ENCODE peak calls at places on chromosomes 12 and 14, in four cellular contexts. G is H54, B is uterus, A is heart left ventricle. L is an unnamed sample.
A peak's percentile ranks its signal among the peaks of the same experiment; 100 is the strongest.

GRCh38 chr12:125081427-125081826 is 16.2 kb downstream of the AACS start:
- DNase-seq in G (no peak), B (no peak), A (no peak), L (no peak)

GRCh38 chr12:42846782-42847181 is 257.2 kb upstream of the PRICKLE1 start:
- DNase-seq in G (no peak), B (no peak), A (no peak), L (no peak)

GRCh38 chr12:6866163-6866919 is 990 bp upstream of the TPI1 start:
- DNase-seq in G (no peak), B (no peak), A (no peak), L (no peak)

GRCh38 chr12:122137229-122137628 is 36.8 kb downstream of the IL31 start:
- DNase-seq in G (no peak), B (no peak), A (no peak), L (no peak)

GRCh38 chr12:89067436-89067835 is 284.9 kb downstream of the DUSP6 start:
- DNase-seq in G (peak; percentile 22), B (no peak), A (no peak), L (no peak)

GRCh38 chr12:4781212-4781611 is 61.0 kb downstream of the GALNT8 start:
- DNase-seq in G (no peak), B (no peak), A (no peak), L (no peak)

GRCh38 chr14:58829594-58829993 is 191.8 kb downstream of the DACT1 start:
- DNase-seq in G (no peak), B (no peak), A (no peak), L (no peak)

GRCh38 chr12:85835810-85836715 is at the start of gene RASSF9:
- DNase-seq in G (no peak), B (peak; percentile 84), A (peak; percentile 68), L (peak; percentile 47)

GRCh38 chr12:52344111-52344510 is 22.9 kb upstream of the KRT83 start:
- DNase-seq in G (no peak), B (no peak), A (no peak), L (no peak)

GRCh38 chr12:120257041-120257821 is 8.3 kb downstream of the PXN start:
- DNase-seq in G (peak; percentile 57), B (peak; percentile 53), A (peak; percentile 75), L (peak; percentile 86)

GRCh38 chr14:98704441-98704840 is 567.6 kb downstream of the BCL11B start:
- DNase-seq in G (no peak), B (no peak), A (no peak), L (no peak)

GRCh38 chr12:124917135-124917840 is 2.8 kb upstream of the UBC start:
- DNase-seq in G (no peak), B (peak; percentile 98), A (peak; percentile 97), L (peak; percentile 99)

GRCh38 chr12:103810108-103810507 is 30.9 kb downstream of the NT5DC3 start:
- DNase-seq in G (no peak), B (no peak), A (no peak), L (no peak)

GRCh38 chr12:95195122-95195521 is 22.1 kb downstream of the FGD6 start:
- DNase-seq in G (no peak), B (no peak), A (no peak), L (no peak)

GRCh38 chr14:94612580-94613554 is 676 bp downstream of the SERPINA3 start:
- DNase-seq in G (no peak), B (peak; percentile 50), A (no peak), L (no peak)

GRCh38 chr14:50025776-50026175 is 90.6 kb downstream of the VCPKMT start:
- DNase-seq in G (no peak), B (peak; percentile 31), A (no peak), L (no peak)

GRCh38 chr14:48665077-48665784 is 920.9 kb downstream of the RPS29 start:
- DNase-seq in G (no peak), B (no peak), A (no peak), L (no peak)

GRCh38 chr12:27595231-27595642 is 71.2 kb downstream of the PPFIBP1 start:
- DNase-seq in G (no peak), B (peak; percentile 45), A (no peak), L (peak; percentile 36)

GRCh38 chr12:96233941-96234461 is 39.8 kb downstream of the ELK3 start:
- DNase-seq in G (no peak), B (peak; percentile 99), A (peak; percentile 92), L (peak; percentile 74)

GRCh38 chr12:104703372-104703771 is 246.6 kb downstream of the CHST11 start:
- DNase-seq in G (no peak), B (no peak), A (no peak), L (no peak)

GRCh38 chr14:51498411-51499227 is 153.1 kb upstream of the FRMD6 start:
- DNase-seq in G (no peak), B (no peak), A (no peak), L (peak; percentile 21)

GRCh38 chr12:124835652-124836410 is 27.8 kb downstream of the SCARB1 start:
- DNase-seq in G (no peak), B (no peak), A (no peak), L (peak; percentile 79)

GRCh38 chr12:113214938-113215400 is 6.3 kb upstream of the TPCN1 start:
- DNase-seq in G (peak; percentile 84), B (peak; percentile 59), A (no peak), L (peak; percentile 84)

GRCh38 chr14:106372870-106373657 is 846.7 kb downstream of the TMEM121 start:
- DNase-seq in G (peak; percentile 22), B (no peak), A (peak; percentile 74), L (peak; percentile 45)

GRCh38 chr12:49667319-49668090 is 39.7 kb downstream of the FMNL3 start:
- DNase-seq in G (no peak), B (no peak), A (no peak), L (no peak)

GRCh38 chr14:85402546-85403162 is 127.3 kb upstream of the FLRT2 start:
- DNase-seq in G (no peak), B (no peak), A (no peak), L (no peak)

GRCh38 chr12:75489613-75490210 is 9.2 kb downstream of the GLIPR1 start:
- DNase-seq in G (no peak), B (no peak), A (no peak), L (no peak)

GRCh38 chr12:68158427-68158826 is 1.1 kb downstream of the IFNG start:
- DNase-seq in G (peak; percentile 3), B (no peak), A (no peak), L (no peak)

GRCh38 chr14:51014625-51015024 is 70.3 kb upstream of the PYGL start:
- DNase-seq in G (no peak), B (no peak), A (no peak), L (no peak)

GRCh38 chr12:67649165-67650126 is 901 bp downstream of the DYRK2 start:
- DNase-seq in G (peak; percentile 19), B (peak; percentile 37), A (peak; percentile 76), L (peak; percentile 47)

GRCh38 chr14:90615444-90616095 is 200.7 kb downstream of the TTC7B start:
- DNase-seq in G (no peak), B (no peak), A (no peak), L (peak; percentile 65)

GRCh38 chr12:80170915-80171314 is 71.6 kb downstream of the OTOGL start:
- DNase-seq in G (no peak), B (no peak), A (no peak), L (no peak)

GRCh38 chr12:105993766-105994165 is 145.0 kb downstream of the NUAK1 start:
- DNase-seq in G (no peak), B (no peak), A (no peak), L (no peak)

GRCh38 chr14:92513204-92513965 is at the start of gene RIN3:
- DNase-seq in G (peak; percentile 60), B (peak; percentile 53), A (peak; percentile 88), L (peak; percentile 57)
- TF ChIP-seq POLR2A in G (no peak), B (peak; percentile 28), A (peak; percentile 37), L (no peak)

DNA sequence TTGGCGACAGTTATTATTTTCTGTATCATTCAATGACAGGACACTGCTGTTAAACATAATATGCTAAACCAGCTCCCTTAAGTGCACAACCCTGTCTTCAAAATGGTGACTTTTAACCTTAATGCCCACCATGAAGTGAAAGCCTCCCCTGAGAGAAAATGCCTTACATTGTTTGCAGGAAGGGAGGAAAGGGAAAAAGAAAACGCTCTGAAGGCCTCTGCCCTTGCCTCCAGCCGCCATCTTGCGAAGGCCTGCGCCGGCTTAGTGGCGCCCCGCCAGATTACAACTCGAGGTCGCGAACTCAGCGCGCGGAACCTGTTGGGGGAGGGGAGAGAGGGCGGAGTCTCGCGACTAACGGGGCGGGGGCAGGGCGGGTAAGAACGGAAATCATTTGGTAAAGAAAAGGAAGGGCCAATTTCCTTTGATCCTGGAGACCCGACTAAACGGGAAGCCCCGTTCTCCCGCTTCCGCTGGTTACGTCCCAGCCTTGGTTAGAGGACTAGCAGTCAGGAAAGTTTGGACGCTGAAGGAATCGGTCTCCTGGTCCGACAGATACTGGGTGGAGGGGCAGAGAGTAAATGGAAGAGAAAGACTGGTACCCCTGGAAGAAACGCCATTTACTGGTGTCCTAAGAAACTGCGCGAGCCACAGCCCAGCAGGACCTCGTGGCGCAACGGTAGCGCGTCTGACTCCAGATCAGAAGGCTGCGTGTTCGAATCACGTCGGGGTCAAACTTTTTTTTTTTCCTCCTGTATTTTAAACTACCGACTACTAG is 11.6 kb upstream of the TMPO start:
- DNase-seq in G (peak; percentile 49), B (peak; percentile 95), A (peak; percentile 97), L (peak; percentile 96)
- TF ChIP-seq POLR2A in G (no peak), B (peak; percentile 33), A (peak; percentile 6), L (peak; percentile 50)

DNA sequence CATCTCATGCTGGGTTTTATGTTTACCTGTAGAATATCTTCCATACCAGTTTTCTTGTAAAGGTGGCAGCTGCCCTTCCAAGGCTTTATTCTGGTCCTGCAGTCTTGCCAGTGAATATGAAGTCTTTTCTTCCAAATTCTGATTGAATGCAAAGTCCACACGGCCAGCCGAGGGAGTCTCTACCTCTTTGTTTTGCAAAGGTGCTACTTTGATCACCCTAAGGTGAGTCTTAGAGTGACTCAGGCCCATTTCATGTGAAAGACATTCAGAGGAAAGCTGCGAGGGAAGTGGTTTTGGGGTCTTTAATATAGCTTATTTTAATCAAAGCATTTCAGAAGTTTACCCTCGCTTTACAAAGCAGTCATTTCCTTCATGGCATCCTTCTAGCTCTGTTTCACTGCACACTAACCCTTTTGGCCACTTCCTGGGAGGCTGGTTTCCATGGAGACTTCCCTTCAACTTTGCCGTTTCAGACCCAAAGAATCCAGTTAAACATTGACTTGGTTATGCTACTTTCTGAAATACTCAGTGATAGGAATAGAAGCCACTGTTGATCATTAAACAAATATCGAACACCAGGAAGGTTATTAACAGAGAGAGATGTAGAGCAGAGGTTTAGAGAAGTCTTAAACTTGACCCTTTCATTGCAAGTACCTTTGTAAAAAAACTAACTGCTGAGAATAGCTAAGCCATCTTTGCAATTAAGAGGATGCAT is at the start of gene CCDC198:
- DNase-seq in G (no peak), B (no peak), A (no peak), L (no peak)
- TF ChIP-seq POLR2A in G (no peak), B (no peak), A (no peak), L (no peak)

DNA sequence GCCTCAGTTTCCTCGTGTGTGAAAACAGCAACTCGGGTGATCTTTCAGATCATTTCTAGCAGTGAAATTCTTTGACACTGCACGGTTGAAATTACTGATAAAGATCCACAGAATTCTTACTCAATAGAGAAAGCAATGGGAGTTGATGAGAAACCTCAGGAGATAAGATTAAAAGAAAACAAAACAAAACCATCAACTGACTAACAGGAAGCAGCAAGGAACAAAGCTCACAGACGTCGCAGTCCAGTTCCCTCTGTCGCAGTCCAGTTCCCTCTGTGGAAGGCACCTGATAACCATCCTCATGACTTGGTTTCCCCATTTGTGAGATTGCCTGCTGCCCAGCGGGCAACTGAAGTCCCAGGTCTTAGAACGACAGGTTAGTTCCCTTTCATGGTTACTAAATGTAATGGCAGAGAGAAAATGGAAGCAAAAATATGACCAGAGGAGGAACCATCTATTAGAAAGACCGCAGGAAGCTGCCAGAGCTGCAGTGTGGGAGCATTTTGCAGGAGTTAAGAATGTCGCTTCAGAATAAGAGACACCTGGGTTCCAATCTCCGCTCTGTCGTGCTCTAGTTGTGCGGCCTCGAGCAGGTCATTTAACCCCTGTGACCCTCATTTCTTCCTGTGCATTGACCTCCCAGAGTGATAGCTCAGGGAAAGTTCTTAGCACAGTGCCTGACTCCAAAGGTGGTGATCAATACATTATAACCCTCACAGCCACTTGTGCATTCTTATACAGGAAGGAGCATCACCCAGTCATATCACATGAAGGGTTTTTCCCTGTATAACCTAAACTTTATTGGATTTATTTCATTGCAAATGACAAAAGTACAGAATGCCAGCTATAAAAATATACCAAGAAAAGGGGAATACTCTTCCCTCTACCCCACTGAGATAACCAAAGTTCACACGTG is 5.1 kb upstream of the MED13L start:
- DNase-seq in G (no peak), B (no peak), A (no peak), L (no peak)
- TF ChIP-seq POLR2A in G (no peak), B (no peak), A (no peak), L (no peak)